ENCODE peak calls at places on chromosomes 13 and 19, in four cellular contexts. C, X, J and Y are unnamed samples.

GRCh38 chr13:65387743-65388347 is 1842.3 kb downstream of the PCDH9 start:
- DNase-seq in X (no peak), C (no peak), J (no peak), Y (no peak)

GRCh38 chr19:1811942-1812425 is at the start of gene ATP8B3:
- DNase-seq in J (no peak), C (peak), X (peak), Y (no peak)

GRCh38 chr19:5080809-5081208 is 111.9 kb downstream of the KDM4B start:
- DNase-seq in X (no peak), C (no peak), J (no peak), Y (no peak)

GRCh38 chr13:110154370-110155031 is 152.5 kb downstream of the COL4A1 start:
- DNase-seq in C (no peak), X (no peak), J (no peak), Y (no peak)

GRCh38 chr19:32232449-32232848 is 113.0 kb upstream of the ZNF507 start:
- DNase-seq in X (no peak), C (no peak), J (no peak), Y (no peak)

GRCh38 chr13:110713981-110714797 is 689 bp downstream of the ING1 start:
- DNase-seq in C (peak), J (no peak), X (peak), Y (peak)

GRCh38 chr19:45090598-45090997 is 2.4 kb upstream of the PPP1R37 start:
- DNase-seq in C (no peak), X (no peak), J (no peak), Y (no peak)

GRCh38 chr13:113089693-113090414 is 15.7 kb upstream of the F7 start:
- DNase-seq in X (no peak), J (no peak), C (no peak), Y (no peak)

GRCh38 chr13:98500963-98501421 is 75.9 kb downstream of the STK24 start:
- DNase-seq in X (no peak), J (peak), C (no peak), Y (no peak)

GRCh38 chr13:102983496-102983895 is 82.7 kb downstream of the SLC10A2 start:
- DNase-seq in X (no peak), C (no peak), J (no peak), Y (no peak)

GRCh38 chr19:7926727-7927604 is 1.0 kb upstream of the CTXN1 start:
- DNase-seq in J (no peak), X (peak), C (no peak), Y (no peak)

GRCh38 chr13:20035130-20035529 is 76.6 kb downstream of the ZMYM2 start:
- DNase-seq in C (no peak), X (no peak), J (no peak), Y (no peak)

GRCh38 chr19:8460516-8461298 is 15.9 kb downstream of the HNRNPM start:
- DNase-seq in X (no peak), C (no peak), J (no peak), Y (no peak)

GRCh38 chr13:99717959-99718674 is 216.8 kb downstream of the TM9SF2 start:
- DNase-seq in J (no peak), X (no peak), C (no peak), Y (no peak)

GRCh38 chr13:93729383-93729782 is 502.8 kb downstream of the GPC6 start:
- DNase-seq in X (no peak), J (no peak), C (no peak), Y (no peak)

GRCh38 chr19:48419158-48419920 is 25.9 kb downstream of the GRIN2D start:
- DNase-seq in C (peak), X (peak), J (peak), Y (no peak)

GRCh38 chr13:43720780-43721397 is 65.9 kb downstream of the ENOX1 start:
- DNase-seq in X (no peak), J (no peak), C (no peak), Y (no peak)

GRCh38 chr19:12777217-12778019 is 2.1 kb upstream of the HOOK2 start:
- DNase-seq in C (peak), J (no peak), X (peak), Y (peak)

GRCh38 chr19:29810504-29810871 is 1.3 kb upstream of the CCNE1 start:
- DNase-seq in C (peak), J (no peak), X (no peak), Y (no peak)

GRCh38 chr13:84192125-84192524 is 309.9 kb upstream of the SLITRK1 start:
- DNase-seq in C (no peak), X (no peak), J (no peak), Y (no peak)

GRCh38 chr13:109254271-109254670 is 532.1 kb downstream of the IRS2 start:
- DNase-seq in X (no peak), C (no peak), J (no peak), Y (no peak)

GRCh38 chr13:35552172-35552844 is 75.8 kb upstream of the MAB21L1 start:
- DNase-seq in C (no peak), J (no peak), X (no peak), Y (no peak)

GRCh38 chr13:20425819-20426219 is 99.8 kb downstream of the CRYL1 start:
- DNase-seq in X (peak), J (no peak), C (no peak), Y (no peak)

GRCh38 chr19:41306394-41306793 is 3.6 kb upstream of the CCDC97 start:
- DNase-seq in X (no peak), J (no peak), C (no peak), Y (no peak)
- TF ChIP-seq TAF1 in X (no peak), J (no peak), C (no peak), Y (no peak)

DNA sequence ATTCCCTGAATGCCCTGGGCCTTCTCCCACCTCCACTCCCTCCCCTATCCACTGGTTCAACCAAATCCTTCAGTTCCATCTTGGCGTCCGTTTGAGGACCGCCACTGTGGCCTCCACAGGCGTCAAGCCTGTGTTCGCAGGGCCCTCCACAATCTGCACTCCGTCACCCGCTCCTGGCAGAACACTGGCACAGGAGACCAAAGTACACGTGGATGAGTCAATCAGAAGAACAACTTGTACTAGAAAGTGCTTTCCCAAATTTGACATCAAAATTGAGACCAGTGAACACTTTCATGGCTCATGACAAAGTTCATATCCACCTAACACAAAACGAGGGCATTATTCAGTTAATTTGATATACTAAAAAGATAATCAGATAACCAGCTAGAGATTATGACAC is 6.5 kb upstream of the CDC16 start:
- DNase-seq in X (no peak), J (no peak), C (no peak), Y (no peak)
- TF ChIP-seq REST in X (no peak), J (no peak), C (no peak), Y (no peak)

GRCh38 chr19:38734426-38735256 is 9.6 kb downstream of the CAPN12 start:
- DNase-seq in J (peak), C (no peak), X (no peak), Y (no peak)
- TF ChIP-seq TAF1 in J (no peak), C (no peak), X (no peak), Y (no peak)

GRCh38 chr19:51398096-51398704 is 7.8 kb upstream of the C19orf84 start:
- DNase-seq in X (peak), J (no peak), C (peak), Y (peak)

GRCh38 chr19:51391073-51391611 is 751 bp upstream of the C19orf84 start:
- DNase-seq in X (no peak), C (no peak), J (no peak), Y (no peak)

GRCh38 chr19:51396175-51396574 is 5.8 kb upstream of the C19orf84 start:
- DNase-seq in C (no peak), X (no peak), J (no peak), Y (no peak)

GRCh38 chr19:51389143-51389542 is 1.2 kb downstream of the C19orf84 start:
- DNase-seq in J (no peak), X (no peak), C (no peak), Y (peak)

DNA sequence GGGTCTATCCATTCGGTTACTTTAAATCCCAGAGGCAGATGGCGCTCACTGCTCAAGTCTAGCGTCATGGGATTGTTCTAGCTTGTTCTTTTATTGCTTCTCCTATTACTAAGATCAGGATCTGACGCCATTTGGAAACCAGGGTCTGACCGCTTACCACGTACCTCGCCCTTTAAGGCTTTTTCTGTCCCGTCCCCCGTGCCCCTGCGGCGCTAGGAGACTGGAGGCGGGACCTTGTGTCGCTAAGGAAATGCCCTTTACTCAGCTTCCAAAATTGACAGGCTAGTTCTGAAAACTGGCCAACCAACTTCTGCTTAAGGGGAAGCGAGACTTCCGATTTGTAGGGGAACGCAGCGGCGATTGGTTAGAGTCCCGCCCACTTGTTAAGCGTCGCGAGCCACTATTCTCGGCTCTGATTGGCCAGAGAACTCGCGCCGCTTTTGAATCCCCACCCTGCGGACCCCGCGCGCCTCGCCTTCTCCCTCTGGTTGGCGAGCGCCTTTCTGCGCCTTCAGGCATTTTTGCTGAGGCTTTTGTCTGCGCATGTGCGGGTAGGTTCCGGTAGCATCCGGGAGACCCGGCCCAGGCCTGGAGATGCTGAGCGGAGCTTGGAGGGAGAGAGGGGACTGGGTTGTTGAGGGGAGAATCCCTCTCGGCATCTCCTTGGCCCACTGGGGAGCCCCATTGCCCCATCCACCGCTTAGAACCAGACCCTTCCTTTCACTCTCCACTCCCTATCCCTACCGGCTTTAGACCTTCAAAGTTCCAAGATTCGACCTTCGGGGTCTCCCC is 3.9 kb upstream of the C19orf84 start:
- DNase-seq in J (peak), C (peak), X (peak), Y (peak)
- TF ChIP-seq REST in J (no peak), C (peak), X (no peak), Y (peak)

GRCh38 chr13:80436571-80437169 is 95.7 kb upstream of the SPRY2 start:
- DNase-seq in X (no peak), C (no peak), J (no peak), Y (no peak)
- TF ChIP-seq TAF1 in X (no peak), C (no peak), J (no peak), Y (no peak)

DNA sequence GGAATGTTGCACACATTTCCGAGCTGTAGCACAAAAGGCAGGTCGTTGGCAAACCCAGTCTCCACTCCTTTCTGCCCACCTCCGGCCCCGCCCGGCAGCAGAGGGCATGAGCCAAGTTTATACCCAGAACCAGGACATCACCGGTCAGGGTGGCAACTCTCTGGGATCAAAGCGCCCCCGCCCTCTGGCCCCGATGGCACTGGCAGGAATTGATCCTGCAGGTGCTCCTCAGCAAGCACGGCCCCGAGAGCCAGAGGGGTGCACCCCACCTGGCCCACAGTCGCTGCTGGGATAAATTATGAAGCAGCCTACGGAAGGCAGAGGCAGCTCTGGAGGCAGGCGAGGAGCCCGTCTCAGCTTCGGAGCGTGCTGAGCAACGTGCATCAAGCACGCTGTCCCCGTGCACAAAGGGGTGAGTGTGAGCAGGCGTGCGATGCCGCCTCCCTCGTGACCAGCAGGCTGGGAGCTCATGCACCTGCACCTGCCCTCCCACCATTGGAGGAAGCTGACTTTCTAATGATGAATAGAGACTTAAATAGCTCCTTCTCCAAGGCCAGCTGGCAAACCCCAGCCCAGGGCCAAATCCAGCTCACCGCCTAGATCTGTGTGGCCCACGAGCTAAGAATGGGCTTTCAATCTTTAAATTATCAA is 25.7 kb downstream of the SHC2 start:
- DNase-seq in X (no peak), C (no peak), J (no peak), Y (no peak)
- TF ChIP-seq REST in X (no peak), C (no peak), J (no peak), Y (no peak)

DNA sequence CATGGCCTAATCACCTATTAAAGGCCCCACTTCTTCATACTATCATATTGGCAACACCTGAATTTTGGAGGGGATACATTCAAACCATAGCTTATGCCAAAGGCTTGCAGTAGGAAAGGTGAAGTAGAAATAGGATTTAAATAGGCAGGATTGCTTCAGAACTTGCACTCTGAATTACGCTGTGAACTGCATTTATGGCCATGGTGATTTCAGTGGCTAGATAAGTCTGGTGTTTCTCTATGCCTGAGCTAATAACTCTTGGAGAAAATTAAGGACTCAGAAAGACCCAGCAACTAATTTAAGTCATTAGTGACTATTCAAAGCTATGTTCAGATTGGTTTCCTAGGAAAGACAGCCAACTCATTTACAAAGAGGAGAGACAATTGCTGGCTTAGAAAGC is 59.8 kb downstream of the KL start:
- DNase-seq in J (no peak), C (no peak), X (no peak), Y (no peak)
- TF ChIP-seq TAF1 in J (no peak), C (no peak), X (no peak), Y (no peak)

DNA sequence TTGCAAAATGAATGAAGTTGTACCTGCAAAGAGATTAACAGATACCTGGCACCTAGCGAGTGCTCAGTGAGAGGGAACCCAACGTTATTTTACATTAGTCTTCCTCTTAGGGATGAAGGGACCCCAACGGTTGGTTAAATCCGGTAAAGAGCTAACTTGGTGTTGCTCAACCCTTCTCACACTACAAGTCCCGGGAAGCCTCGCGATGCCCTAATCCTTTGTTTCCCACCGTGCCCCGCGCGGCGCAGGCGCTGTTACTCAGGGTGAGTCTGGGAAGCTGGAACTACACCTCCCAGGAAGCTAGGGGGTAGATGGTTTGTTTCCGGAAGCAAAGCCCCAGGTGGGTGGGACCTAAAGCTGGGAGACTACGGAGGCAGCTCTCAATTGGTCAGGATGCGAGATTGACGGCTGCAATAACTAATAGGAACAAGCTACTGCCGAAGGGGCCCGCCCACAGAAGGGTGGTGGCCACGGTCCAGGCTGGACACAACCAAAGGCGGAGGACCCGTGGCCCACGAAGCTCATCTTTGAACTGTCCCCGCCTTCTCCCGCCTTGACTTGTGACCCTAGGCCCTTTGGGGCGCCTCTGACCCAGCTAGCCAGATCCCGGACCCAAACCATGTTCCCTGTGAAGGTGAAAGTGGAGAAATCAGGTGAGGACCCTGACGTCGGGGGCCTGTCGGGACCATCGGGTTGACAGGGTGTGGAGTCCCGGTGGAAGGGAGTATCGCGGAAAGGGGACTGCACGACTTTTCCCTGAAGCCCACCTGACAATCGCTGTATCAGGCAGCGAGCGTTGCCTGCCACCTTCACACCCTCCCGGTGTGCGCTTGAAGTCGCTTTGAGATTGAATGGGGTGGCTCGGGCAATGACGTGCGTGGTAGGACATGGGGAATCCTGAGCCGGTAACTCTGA is at the start of gene LIN37:
- DNase-seq in X (peak), J (peak), C (peak), Y (peak)
- TF ChIP-seq REST in X (no peak), J (no peak), C (no peak), Y (peak)